ENCODE peak calls at places on chromosomes 7 and 10, in four cellular contexts. L is pancreas, E is stomach, D is upper lobe of left lung. V is an unnamed sample.

GRCh38 chr10:72425133-72425532 is 70.4 kb upstream of the DNAJB12 start:
- DNase-seq in L (no peak), E (no peak), D (no peak), V (no peak)

GRCh38 chr7:128266891-128267839 is 26.1 kb downstream of the LEP start:
- DNase-seq in L (peak; percentile 64), E (peak; percentile 61), D (peak; percentile 55), V (peak; percentile 63)

GRCh38 chr10:23156447-23157150 is 35.5 kb upstream of the PTF1A start:
- DNase-seq in L (no peak), E (no peak), D (no peak), V (no peak)

GRCh38 chr7:97215556-97215955 is 98.1 kb downstream of the SDHAF3 start:
- DNase-seq in L (no peak), E (no peak), D (no peak), V (no peak)

GRCh38 chr10:75398630-75399460 is 2.7 kb downstream of the ZNF503 start:
- DNase-seq in L (peak; percentile 64), E (peak; percentile 48), D (peak; percentile 90), V (peak; percentile 75)

GRCh38 chr10:31707578-31708411 is 220.8 kb downstream of the ARHGAP12 start:
- DNase-seq in L (no peak), E (no peak), D (peak; percentile 32), V (peak; percentile 73)

GRCh38 chr7:101972627-101973026 is 155.2 kb downstream of the CUX1 start:
- DNase-seq in L (no peak), E (no peak), D (no peak), V (no peak)

GRCh38 chr7:39950473-39951155 is 558 bp downstream of the CDK13 start:
- DNase-seq in L (peak; percentile 58), E (peak; percentile 51), D (peak; percentile 93), V (peak; percentile 87)

GRCh38 chr7:561631-562393 is 42.2 kb upstream of the PDGFA start:
- DNase-seq in L (peak; percentile 88), E (no peak), D (peak; percentile 83), V (no peak)

GRCh38 chr7:55087521-55087961 is 68.7 kb downstream of the EGFR start:
- DNase-seq in L (no peak), E (no peak), D (no peak), V (no peak)

GRCh38 chr10:6053816-6054581 is 8.2 kb downstream of the IL2RA start:
- DNase-seq in L (peak; percentile 46), E (peak; percentile 68), D (peak; percentile 24), V (peak; percentile 76)

GRCh38 chr7:14242186-14242585 is 252.7 kb upstream of the ETV1 start:
- DNase-seq in L (no peak), E (no peak), D (no peak), V (no peak)

GRCh38 chr7:158617737-158618128 is 30.1 kb upstream of the PTPRN2 start:
- DNase-seq in L (no peak), E (no peak), D (no peak), V (no peak)

GRCh38 chr10:54905793-54906192 is 104.8 kb upstream of the PCDH15 start:
- DNase-seq in L (no peak), E (no peak), D (no peak), V (no peak)

GRCh38 chr10:77234599-77234998 is 403.0 kb downstream of the KCNMA1 start:
- DNase-seq in L (no peak), E (no peak), D (no peak), V (no peak)

GRCh38 chr7:134045716-134046115 is 81.4 kb upstream of the LRGUK start:
- DNase-seq in L (no peak), E (no peak), D (no peak), V (no peak)

GRCh38 chr7:47581821-47582747 is at the start of gene TNS3:
- DNase-seq in L (peak; percentile 62), E (peak; percentile 68), D (peak; percentile 93), V (peak; percentile 86)

GRCh38 chr7:5564894-5565293 is 141.3 kb upstream of the TNRC18 start:
- DNase-seq in L (no peak), E (no peak), D (no peak), V (no peak)

GRCh38 chr7:87628780-87629569 is 777 bp downstream of the RUNDC3B start:
- DNase-seq in L (peak; percentile 17), E (peak; percentile 27), D (peak; percentile 86), V (peak; percentile 67)

GRCh38 chr7:78437118-78437517 is 638.5 kb downstream of the PHTF2 start:
- DNase-seq in L (no peak), E (no peak), D (no peak), V (no peak)

GRCh38 chr7:49479421-49479820 is 294.0 kb upstream of the VWC2 start:
- DNase-seq in L (no peak), E (no peak), D (no peak), V (no peak)

GRCh38 chr7:3917466-3917865 is 616.4 kb downstream of the SDK1 start:
- DNase-seq in L (no peak), E (no peak), D (no peak), V (no peak)

GRCh38 chr7:133886797-133887196 is 240.3 kb upstream of the LRGUK start:
- DNase-seq in L (no peak), E (no peak), D (no peak), V (no peak)

GRCh38 chr7:69052447-69052846 is 545.8 kb upstream of the AUTS2 start:
- DNase-seq in L (no peak), E (no peak), D (no peak), V (no peak)

GRCh38 chr10:2978111-2978510 is 89.2 kb upstream of the PFKP start:
- DNase-seq in L (no peak), E (no peak), D (no peak), V (no peak)

GRCh38 chr10:8962249-8962648 is 907.8 kb downstream of the GATA3 start:
- DNase-seq in L (no peak), E (no peak), D (no peak), V (no peak)

GRCh38 chr10:92693534-92693893 is 3.8 kb downstream of the HHEX start:
- DNase-seq in L (no peak), E (no peak), D (no peak), V (no peak)

GRCh38 chr10:1036341-1036791 is 10.7 kb upstream of the IDI2 start:
- DNase-seq in L (no peak), E (no peak), D (peak; percentile 44), V (no peak)

GRCh38 chr10:97714401-97715258 is 1.1 kb downstream of the MARVELD1 start:
- DNase-seq in L (no peak), E (peak; percentile 38), D (peak; percentile 91), V (peak; percentile 87)

GRCh38 chr7:150983893-150984368 is 5.8 kb upstream of the KCNH2 start:
- DNase-seq in L (peak; percentile 51), E (no peak), D (no peak), V (no peak)

GRCh38 chr10:30098624-30099023 is 39.2 kb upstream of the JCAD start:
- DNase-seq in L (no peak), E (no peak), D (no peak), V (no peak)

GRCh38 chr10:35641430-35642015 is 573 bp downstream of the FZD8 start:
- DNase-seq in L (no peak), E (peak; percentile 28), D (no peak), V (no peak)

GRCh38 chr10:114458955-114459354 is 54.7 kb upstream of the AFAP1L2 start:
- DNase-seq in L (peak; percentile 55), E (peak; percentile 44), D (no peak), V (peak; percentile 73)

GRCh38 chr7:84783161-84783803 is 403.6 kb downstream of the SEMA3D start:
- DNase-seq in L (no peak), E (no peak), D (no peak), V (no peak)

GRCh38 chr10:102435529-102436233 is 3.3 kb upstream of the CUEDC2 start:
- DNase-seq in L (no peak), E (no peak), D (no peak), V (peak; percentile 85)

GRCh38 chr10:59580257-59580863 is 129.3 kb downstream of the SLC16A9 start:
- DNase-seq in L (no peak), E (no peak), D (no peak), V (no peak)

GRCh38 chr7:118731854-118732253 is 507.4 kb downstream of the ANKRD7 start:
- DNase-seq in L (no peak), E (no peak), D (no peak), V (no peak)

GRCh38 chr7:140674356-140674800 is 1.6 kb downstream of the ADCK2 start:
- DNase-seq in L (peak; percentile 44), E (peak; percentile 63), D (no peak), V (peak; percentile 75)

GRCh38 chr7:67878808-67879207 is 882.2 kb downstream of the TYW1 start:
- DNase-seq in L (no peak), E (no peak), D (no peak), V (no peak)
- H3K9me3 ChIP-seq in L (no peaks in the 10 kb centered on the region), E (peaks cover 6% of the 10 kb centered on the region), D (no peaks in the 10 kb centered on the region), V (no peaks in the 10 kb centered on the region)

GRCh38 chr10:61795147-61795546 is 106.4 kb upstream of the ARID5B start:
- DNase-seq in L (no peak), E (no peak), D (no peak), V (no peak)
- H3K4me3 ChIP-seq in L (no peak overlapping the region), E (no peak overlapping the region), D (no peak overlapping the region), V (no peak overlapping the region)

DNA sequence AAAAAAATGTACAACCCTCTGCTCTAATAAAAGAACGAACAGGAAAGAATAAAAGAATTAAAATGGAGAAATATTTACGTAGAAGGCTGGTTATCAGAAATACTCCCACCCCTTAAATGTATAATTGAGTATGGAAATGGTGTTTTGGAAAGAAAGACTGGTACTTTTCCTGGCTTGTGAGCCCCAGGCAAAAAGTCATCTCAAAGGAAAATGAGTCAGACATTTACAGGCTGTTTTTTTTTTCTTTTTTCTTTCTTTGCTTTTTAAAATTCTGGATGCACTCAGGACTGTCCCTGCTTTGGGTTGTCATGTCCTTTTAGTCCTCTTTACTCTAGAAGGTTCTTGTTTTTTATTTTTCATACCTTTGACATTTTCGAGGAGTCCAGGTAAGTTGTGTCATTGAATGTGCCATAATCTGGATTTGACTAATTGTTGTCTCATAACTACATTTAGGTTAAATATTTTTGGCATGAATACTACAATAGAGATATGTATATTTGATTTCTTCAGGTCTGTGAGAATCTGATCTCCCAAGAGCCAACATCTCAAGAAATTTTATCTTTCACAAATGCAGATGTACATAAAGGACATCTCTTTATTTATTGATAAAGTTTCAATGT is 313.0 kb upstream of the GLI3 start:
- DNase-seq in L (no peak), E (no peak), D (no peak), V (no peak)
- H3K9me3 ChIP-seq in L (no peaks in the 10 kb centered on the region), E (peaks cover 3% of the 10 kb centered on the region), D (peaks cover 9% of the 10 kb centered on the region), V (no peaks in the 10 kb centered on the region)

DNA sequence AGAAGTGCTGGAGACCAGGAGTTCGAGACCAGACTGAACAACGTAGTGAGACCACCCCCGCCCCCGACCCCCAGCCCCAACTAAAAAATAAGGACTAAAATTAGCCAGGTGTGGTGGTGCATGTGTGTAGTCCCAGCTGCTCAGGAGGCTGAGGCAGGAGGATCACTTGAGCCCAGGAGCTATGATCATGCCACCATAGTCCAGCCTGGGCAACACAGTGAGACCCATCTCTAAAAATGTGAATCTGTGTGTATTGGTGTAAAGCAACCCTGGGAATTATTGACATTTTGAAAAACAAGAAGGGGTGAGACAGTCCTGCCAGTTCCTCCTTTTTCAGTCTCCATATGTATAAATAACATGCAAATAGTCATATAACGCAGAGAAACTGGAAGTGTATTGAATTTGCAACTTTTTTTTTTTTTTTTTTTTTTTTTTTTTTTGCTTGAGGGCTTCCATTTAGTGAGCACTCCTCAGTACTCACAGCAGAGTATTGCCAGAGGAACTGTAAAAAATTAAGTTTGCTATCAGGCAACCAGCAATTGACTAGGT is 3.4 kb upstream of the ITGB1 start:
- DNase-seq in L (no peak), E (no peak), D (no peak), V (no peak)
- H3K4me3 ChIP-seq in L (no peak overlapping the region), E (no peak overlapping the region), D (no peak overlapping the region), V (no peak overlapping the region)

GRCh38 chr10:10516731-10517130 is 500.9 kb upstream of the CELF2 start:
- DNase-seq in L (no peak), E (no peak), D (no peak), V (no peak)
- H3K9me3 ChIP-seq in L (no peaks in the 10 kb centered on the region), E (no peaks in the 10 kb centered on the region), D (no peaks in the 10 kb centered on the region), V (no peaks in the 10 kb centered on the region)